ENCODE peak calls at places on chromosomes 7 and 10, in nine cellular contexts. One of them, this sample, is unnamed. For H3K4me1, the result is how much of the 10 kb centered on the place peaks cover.

GRCh38 chr10:3264178-3264867 is 91.7 kb upstream of the PITRM1 start:
- DNase-seq in breast epithelium: no peak
- DNase-seq in tibial nerve: no peak
- DNase-seq in colonic mucosa: no peak
- DNase-seq in right lobe of liver: no peak
- DNase-seq in pancreas: no peak
- DNase-seq in CD8-positive, alpha-beta memory T cell: no peak
- DNase-seq in endothelial cell of umbilical vein: peak
- DNase-seq in GM12878: no peak
- DNase-seq in this sample: no peak

GRCh38 chr7:149727541-149728476 is 45.6 kb downstream of the ZNF467 start:
- DNase-seq in CD8-positive, alpha-beta memory T cell: no peak
- DNase-seq in tibial nerve: no peak
- DNase-seq in colonic mucosa: no peak
- DNase-seq in breast epithelium: no peak
- DNase-seq in endothelial cell of umbilical vein: no peak
- DNase-seq in right lobe of liver: no peak
- DNase-seq in pancreas: no peak
- DNase-seq in GM12878: no peak
- DNase-seq in this sample: no peak

GRCh38 chr7:148814938-148815559 is 69.0 kb downstream of the EZH2 start:
- DNase-seq in endothelial cell of umbilical vein: no peak
- DNase-seq in breast epithelium: no peak
- DNase-seq in tibial nerve: no peak
- DNase-seq in right lobe of liver: no peak
- DNase-seq in CD8-positive, alpha-beta memory T cell: no peak
- DNase-seq in pancreas: no peak
- DNase-seq in colonic mucosa: no peak
- DNase-seq in GM12878: no peak
- DNase-seq in this sample: no peak

GRCh38 chr7:142557971-142558582 is 191.2 kb upstream of the PRSS1 start:
- DNase-seq in breast epithelium: no peak
- DNase-seq in CD8-positive, alpha-beta memory T cell: peak
- DNase-seq in endothelial cell of umbilical vein: peak
- DNase-seq in right lobe of liver: no peak
- DNase-seq in pancreas: peak
- DNase-seq in colonic mucosa: peak
- DNase-seq in tibial nerve: no peak
- DNase-seq in GM12878: no peak
- DNase-seq in this sample: no peak

GRCh38 chr10:87538092-87538795 is 33.6 kb downstream of the MINPP1 start:
- DNase-seq in tibial nerve: no peak
- DNase-seq in pancreas: no peak
- DNase-seq in CD8-positive, alpha-beta memory T cell: no peak
- DNase-seq in colonic mucosa: no peak
- DNase-seq in right lobe of liver: no peak
- DNase-seq in breast epithelium: no peak
- DNase-seq in GM12878: no peak
- DNase-seq in endothelial cell of umbilical vein: no peak
- DNase-seq in this sample: no peak

GRCh38 chr7:30920021-30920583 is 8.4 kb downstream of the AQP1 start:
- DNase-seq in breast epithelium: no peak
- DNase-seq in endothelial cell of umbilical vein: no peak
- DNase-seq in right lobe of liver: peak
- DNase-seq in CD8-positive, alpha-beta memory T cell: no peak
- DNase-seq in colonic mucosa: no peak
- DNase-seq in tibial nerve: peak
- DNase-seq in GM12878: no peak
- DNase-seq in pancreas: no peak
- DNase-seq in this sample: peak

GRCh38 chr7:6384327-6384726 is 63.4 kb downstream of the DAGLB start:
- DNase-seq in pancreas: no peak
- DNase-seq in tibial nerve: no peak
- DNase-seq in CD8-positive, alpha-beta memory T cell: no peak
- DNase-seq in GM12878: no peak
- DNase-seq in endothelial cell of umbilical vein: no peak
- DNase-seq in colonic mucosa: no peak
- DNase-seq in right lobe of liver: no peak
- DNase-seq in breast epithelium: no peak
- DNase-seq in this sample: no peak

GRCh38 chr10:126839094-126839761 is 66.0 kb upstream of the DOCK1 start:
- DNase-seq in GM12878: no peak
- DNase-seq in endothelial cell of umbilical vein: no peak
- DNase-seq in tibial nerve: no peak
- DNase-seq in right lobe of liver: no peak
- DNase-seq in colonic mucosa: peak
- DNase-seq in pancreas: peak
- DNase-seq in breast epithelium: peak
- DNase-seq in CD8-positive, alpha-beta memory T cell: no peak
- DNase-seq in this sample: no peak

GRCh38 chr10:53325073-53325472 is 552.5 kb upstream of the MBL2 start:
- DNase-seq in colonic mucosa: no peak
- DNase-seq in GM12878: no peak
- DNase-seq in endothelial cell of umbilical vein: no peak
- DNase-seq in breast epithelium: no peak
- DNase-seq in right lobe of liver: no peak
- DNase-seq in pancreas: no peak
- DNase-seq in tibial nerve: no peak
- DNase-seq in CD8-positive, alpha-beta memory T cell: no peak
- DNase-seq in this sample: no peak

GRCh38 chr10:15571570-15571969 is 148.2 kb downstream of the ITGA8 start:
- DNase-seq in breast epithelium: no peak
- DNase-seq in GM12878: no peak
- DNase-seq in colonic mucosa: no peak
- DNase-seq in tibial nerve: peak
- DNase-seq in endothelial cell of umbilical vein: peak
- DNase-seq in CD8-positive, alpha-beta memory T cell: no peak
- DNase-seq in pancreas: peak
- DNase-seq in right lobe of liver: peak
- DNase-seq in this sample: no peak

GRCh38 chr10:129955591-129956284 is 8.3 kb downstream of the EBF3 start:
- DNase-seq in tibial nerve: no peak
- DNase-seq in right lobe of liver: no peak
- DNase-seq in CD8-positive, alpha-beta memory T cell: no peak
- DNase-seq in breast epithelium: no peak
- DNase-seq in pancreas: no peak
- DNase-seq in endothelial cell of umbilical vein: no peak
- DNase-seq in colonic mucosa: no peak
- DNase-seq in GM12878: no peak
- DNase-seq in this sample: peak

GRCh38 chr7:93944673-93945072 is 23.1 kb downstream of the GNG11 start:
- DNase-seq in endothelial cell of umbilical vein: peak
- DNase-seq in breast epithelium: no peak
- DNase-seq in GM12878: no peak
- DNase-seq in right lobe of liver: no peak
- DNase-seq in pancreas: no peak
- DNase-seq in CD8-positive, alpha-beta memory T cell: no peak
- DNase-seq in tibial nerve: no peak
- DNase-seq in colonic mucosa: no peak
- DNase-seq in this sample: no peak

GRCh38 chr7:111852081-111852480 is 289.8 kb upstream of the IMMP2L start:
- DNase-seq in CD8-positive, alpha-beta memory T cell: no peak
- DNase-seq in colonic mucosa: no peak
- DNase-seq in breast epithelium: no peak
- DNase-seq in endothelial cell of umbilical vein: no peak
- DNase-seq in right lobe of liver: no peak
- DNase-seq in pancreas: no peak
- DNase-seq in GM12878: no peak
- DNase-seq in tibial nerve: no peak
- DNase-seq in this sample: no peak

GRCh38 chr7:111858331-111858730 is 296.0 kb upstream of the IMMP2L start:
- DNase-seq in tibial nerve: no peak
- DNase-seq in endothelial cell of umbilical vein: no peak
- DNase-seq in pancreas: no peak
- DNase-seq in GM12878: no peak
- DNase-seq in right lobe of liver: no peak
- DNase-seq in colonic mucosa: no peak
- DNase-seq in breast epithelium: no peak
- DNase-seq in CD8-positive, alpha-beta memory T cell: no peak
- DNase-seq in this sample: no peak

GRCh38 chr7:111855842-111856227 is 293.5 kb upstream of the IMMP2L start:
- DNase-seq in breast epithelium: no peak
- DNase-seq in GM12878: no peak
- DNase-seq in pancreas: no peak
- DNase-seq in CD8-positive, alpha-beta memory T cell: no peak
- DNase-seq in right lobe of liver: no peak
- DNase-seq in colonic mucosa: no peak
- DNase-seq in endothelial cell of umbilical vein: peak
- DNase-seq in tibial nerve: no peak
- DNase-seq in this sample: no peak

GRCh38 chr7:111855161-111855841 is 293.0 kb upstream of the IMMP2L start:
- DNase-seq in breast epithelium: no peak
- DNase-seq in pancreas: no peak
- DNase-seq in right lobe of liver: no peak
- DNase-seq in tibial nerve: no peak
- DNase-seq in endothelial cell of umbilical vein: peak
- DNase-seq in colonic mucosa: peak
- DNase-seq in CD8-positive, alpha-beta memory T cell: no peak
- DNase-seq in GM12878: peak
- DNase-seq in this sample: no peak

DNA sequence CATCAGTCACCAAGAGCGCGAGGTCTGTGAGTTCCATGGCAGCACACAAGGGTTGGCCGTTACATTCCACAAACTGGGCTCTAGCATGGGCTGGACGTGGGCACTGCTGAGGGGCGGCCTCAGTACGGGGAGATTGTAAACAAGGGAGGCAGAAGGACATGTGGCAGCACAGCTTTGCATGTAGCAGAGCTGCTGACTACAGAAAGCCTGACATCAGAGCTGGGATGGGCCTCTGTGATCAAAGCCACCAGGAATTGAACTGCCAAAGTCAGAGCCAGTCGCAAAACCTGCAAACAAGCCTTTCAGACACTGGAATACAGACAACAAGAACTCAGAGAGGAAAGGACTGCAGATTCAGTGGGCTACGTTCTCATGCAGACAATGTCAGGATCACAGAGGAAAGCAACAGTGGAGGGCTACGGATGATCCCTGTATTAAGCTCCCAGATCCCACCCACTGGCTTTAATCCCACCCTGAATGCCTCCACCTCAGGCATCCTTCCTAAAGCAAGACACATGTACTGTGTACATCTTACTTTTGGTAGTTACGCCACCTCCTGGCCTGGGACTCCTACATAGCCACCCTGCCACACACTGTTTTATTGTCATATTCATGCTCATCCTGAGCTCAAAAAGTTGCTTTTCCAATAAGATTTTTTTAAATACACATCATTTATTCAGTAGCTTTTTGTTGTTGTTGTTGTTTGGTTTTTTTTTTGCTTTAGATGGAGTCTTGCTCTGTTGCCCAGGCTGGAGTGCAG is 291.1 kb upstream of the IMMP2L start:
- DNase-seq in right lobe of liver: no peak
- DNase-seq in endothelial cell of umbilical vein: no peak
- DNase-seq in colonic mucosa: no peak
- DNase-seq in tibial nerve: no peak
- DNase-seq in pancreas: no peak
- DNase-seq in breast epithelium: no peak
- DNase-seq in GM12878: no peak
- DNase-seq in CD8-positive, alpha-beta memory T cell: no peak
- DNase-seq in this sample: no peak
- H3K27ac ChIP-seq in right lobe of liver: no peak
- H3K27ac ChIP-seq in endothelial cell of umbilical vein: no peak
- H3K27ac ChIP-seq in colonic mucosa: no peak
- H3K27ac ChIP-seq in tibial nerve: no peak
- H3K27ac ChIP-seq in pancreas: no peak
- H3K27ac ChIP-seq in breast epithelium: no peak
- H3K27ac ChIP-seq in GM12878: no peak
- H3K27ac ChIP-seq in CD8-positive, alpha-beta memory T cell: no peak
- H3K27ac ChIP-seq in this sample: no peak

DNA sequence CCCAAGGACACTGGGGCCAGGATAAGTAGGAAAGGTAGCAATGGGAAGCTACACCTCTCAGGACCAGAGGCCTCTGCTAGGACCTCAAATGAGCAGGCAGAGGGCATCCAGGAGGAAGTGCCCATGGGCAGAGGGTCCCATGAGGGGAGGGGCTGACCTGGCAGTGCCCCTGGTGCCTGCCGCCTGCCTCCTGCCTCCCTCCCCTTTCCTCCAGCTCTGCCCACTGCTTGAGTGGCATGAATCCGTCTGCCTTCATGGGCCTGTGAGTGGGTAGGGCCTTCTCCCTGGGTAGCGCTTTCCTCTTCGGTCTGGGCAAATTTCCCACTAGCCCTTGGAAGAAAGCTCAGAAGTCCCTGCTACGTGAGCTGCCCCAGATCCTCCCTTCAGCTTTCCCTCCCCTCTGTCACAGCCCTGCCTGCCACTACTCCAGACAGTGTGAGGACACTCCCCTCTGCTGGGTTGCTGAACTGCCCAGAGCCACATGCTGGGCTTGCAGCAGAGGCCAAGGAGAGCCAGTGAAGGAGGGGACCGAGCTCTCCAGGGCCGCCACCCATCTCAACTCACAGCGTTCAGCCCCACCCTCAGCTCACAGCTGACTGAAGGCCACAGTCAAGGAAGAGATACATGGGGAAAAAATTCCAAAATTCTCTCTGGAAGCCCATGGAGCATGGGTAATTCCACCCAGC is 141.4 kb downstream of the ARHGAP22 start:
- DNase-seq in tibial nerve: no peak
- DNase-seq in CD8-positive, alpha-beta memory T cell: no peak
- DNase-seq in colonic mucosa: peak
- DNase-seq in endothelial cell of umbilical vein: no peak
- DNase-seq in pancreas: no peak
- DNase-seq in right lobe of liver: peak
- DNase-seq in GM12878: no peak
- DNase-seq in breast epithelium: peak
- DNase-seq in this sample: no peak
- H3K4me1 ChIP-seq in tibial nerve: under half
- H3K4me1 ChIP-seq in CD8-positive, alpha-beta memory T cell: under half
- H3K4me1 ChIP-seq in colonic mucosa: under half
- H3K4me1 ChIP-seq in endothelial cell of umbilical vein: under half
- H3K4me1 ChIP-seq in pancreas: under half
- H3K4me1 ChIP-seq in right lobe of liver: under half
- H3K4me1 ChIP-seq in GM12878: under half
- H3K4me1 ChIP-seq in breast epithelium: under half
- H3K4me1 ChIP-seq in this sample: under half

GRCh38 chr10:60137292-60137992 is 231.1 kb upstream of the CCDC6 start:
- DNase-seq in breast epithelium: no peak
- DNase-seq in endothelial cell of umbilical vein: peak
- DNase-seq in GM12878: no peak
- DNase-seq in pancreas: no peak
- DNase-seq in colonic mucosa: no peak
- DNase-seq in tibial nerve: no peak
- DNase-seq in CD8-positive, alpha-beta memory T cell: no peak
- DNase-seq in right lobe of liver: no peak
- DNase-seq in this sample: no peak
- H3K27ac ChIP-seq in breast epithelium: no peak
- H3K27ac ChIP-seq in endothelial cell of umbilical vein: no peak
- H3K27ac ChIP-seq in GM12878: no peak
- H3K27ac ChIP-seq in pancreas: no peak
- H3K27ac ChIP-seq in colonic mucosa: no peak
- H3K27ac ChIP-seq in tibial nerve: peak
- H3K27ac ChIP-seq in CD8-positive, alpha-beta memory T cell: no peak
- H3K27ac ChIP-seq in right lobe of liver: no peak
- H3K27ac ChIP-seq in this sample: no peak

GRCh38 chr10:113021268-113022028 is 71.4 kb downstream of the TCF7L2 start:
- DNase-seq in endothelial cell of umbilical vein: peak
- DNase-seq in GM12878: no peak
- DNase-seq in right lobe of liver: peak
- DNase-seq in pancreas: no peak
- DNase-seq in breast epithelium: no peak
- DNase-seq in CD8-positive, alpha-beta memory T cell: no peak
- DNase-seq in colonic mucosa: no peak
- DNase-seq in tibial nerve: no peak
- DNase-seq in this sample: no peak
- H3K4me1 ChIP-seq in endothelial cell of umbilical vein: under half
- H3K4me1 ChIP-seq in GM12878: under half
- H3K4me1 ChIP-seq in right lobe of liver: half or more
- H3K4me1 ChIP-seq in pancreas: under half
- H3K4me1 ChIP-seq in breast epithelium: under half
- H3K4me1 ChIP-seq in CD8-positive, alpha-beta memory T cell: under half
- H3K4me1 ChIP-seq in colonic mucosa: under half
- H3K4me1 ChIP-seq in tibial nerve: half or more
- H3K4me1 ChIP-seq in this sample: under half